ENCODE peak calls at places on chromosomes 5 and 9, in six cellular contexts. W is BE2C, Z is HEK293T, K is suprapubic skin, B is Peyer's patch, O is LHCN-M2. M is an unnamed sample.

GRCh38 chr9:127417130-127418036 is 6.8 kb upstream of the ZNF79 start:
- DNase-seq in W (peak), Z (no peak), K (no peak), B (no peak), O (peak), M (no peak)

GRCh38 chr5:68012429-68012828 is 203.1 kb upstream of the PIK3R1 start:
- DNase-seq in W (no peak), Z (no peak), K (no peak), B (no peak), O (no peak), M (no peak)

GRCh38 chr9:108634164-108634563 is 221.6 kb downstream of the ACTL7B start:
- DNase-seq in W (no peak), Z (peak), K (no peak), B (peak), O (peak), M (no peak)

GRCh38 chr5:73693573-73694061 is 67.6 kb downstream of the ARHGEF28 start:
- DNase-seq in W (peak), Z (peak), K (no peak), B (no peak), O (peak), M (peak)

GRCh38 chr9:71303351-71303750 is 181.9 kb upstream of the TRPM3 start:
- DNase-seq in W (no peak), Z (no peak), K (no peak), B (no peak), O (no peak), M (no peak)

GRCh38 chr5:147234098-147234824 is 565 bp upstream of the STK32A start:
- DNase-seq in W (no peak), Z (no peak), K (no peak), B (no peak), O (no peak), M (no peak)

GRCh38 chr9:134892820-134893420 is 12.3 kb downstream of the FCN2 start:
- DNase-seq in W (no peak), Z (no peak), K (no peak), B (peak), O (no peak), M (no peak)

GRCh38 chr9:135074354-135075233 is 12.9 kb upstream of the OLFM1 start:
- DNase-seq in W (no peak), Z (no peak), K (peak), B (peak), O (no peak), M (no peak)

GRCh38 chr5:172172912-172173591 is 15.0 kb downstream of the STK10 start:
- DNase-seq in W (no peak), Z (no peak), K (no peak), B (no peak), O (no peak), M (peak)

GRCh38 chr9:4738866-4739586 is 2.0 kb downstream of the AK3 start:
- DNase-seq in W (no peak), Z (no peak), K (no peak), B (no peak), O (no peak), M (no peak)

GRCh38 chr9:93346240-93347112 is 105.0 kb upstream of the FAM120A start:
- DNase-seq in W (peak), Z (no peak), K (no peak), B (no peak), O (no peak), M (no peak)

GRCh38 chr5:59608745-59609144 is 284.8 kb downstream of the PDE4D start:
- DNase-seq in W (no peak), Z (no peak), K (no peak), B (no peak), O (peak), M (no peak)

GRCh38 chr5:171681061-171681460 is 104.6 kb upstream of the SMIM23 start:
- DNase-seq in W (no peak), Z (no peak), K (no peak), B (no peak), O (no peak), M (no peak)

GRCh38 chr5:72248352-72249032 is 71.5 kb downstream of the MRPS27 start:
- DNase-seq in W (peak), Z (peak), K (peak), B (peak), O (peak), M (peak)

GRCh38 chr5:17918373-17919104 is 284.3 kb downstream of the TAF11L14 start:
- DNase-seq in W (no peak), Z (no peak), K (no peak), B (no peak), O (no peak), M (no peak)

GRCh38 chr9:100099722-100100042 is 639 bp downstream of the INVS start:
- DNase-seq in W (peak), Z (peak), K (no peak), B (no peak), O (no peak), M (peak)